ENCODE peak calls at places on chromosomes 12 and 14, in ten cellular contexts. S, N, A, I, C, E, F, V, U and H are unnamed samples.

GRCh38 chr12:65099182-65099581 is 21.9 kb downstream of the WIF1 start:
- DNase-seq in N (no peak), U (no peak), E (no peak), F (no peak), S (no peak), C (no peak), I (no peak), A (no peak), V (no peak), H (no peak)

GRCh38 chr12:128840862-128841468 is 12.3 kb upstream of the GLT1D1 start:
- DNase-seq in I (no peak), A (no peak), V (no peak), S (no peak), F (no peak), N (no peak), U (no peak), E (peak), C (no peak), H (no peak)

GRCh38 chr14:36604757-36605505 is 22.5 kb upstream of the NKX2-8 start:
- DNase-seq in U (peak), A (no peak), I (peak), V (no peak), C (peak), S (peak), N (peak), E (no peak), F (peak), H (peak)

GRCh38 chr14:22472935-22473854 is 115.8 kb downstream of the DAD1 start:
- DNase-seq in F (peak), V (no peak), N (peak), I (peak), U (peak), E (no peak), C (no peak), S (peak), A (no peak), H (peak)

GRCh38 chr14:68651652-68652432 is 141.0 kb downstream of the ZFP36L1 start:
- DNase-seq in U (no peak), C (peak), F (no peak), S (no peak), I (no peak), A (no peak), V (no peak), E (peak), N (no peak), H (no peak)

GRCh38 chr14:105173901-105174894 is 5.6 kb upstream of the JAG2 start:
- DNase-seq in I (no peak), A (no peak), C (no peak), U (no peak), F (no peak), S (no peak), E (no peak), V (no peak), N (no peak), H (peak)

GRCh38 chr12:40692617-40693502 is 621 bp downstream of the CNTN1 start:
- DNase-seq in S (peak), A (no peak), V (no peak), F (no peak), C (no peak), N (no peak), U (no peak), I (no peak), E (peak), H (no peak)

GRCh38 chr14:105532735-105533141 is 6.4 kb downstream of the TMEM121 start:
- DNase-seq in C (no peak), I (peak), S (no peak), N (no peak), V (no peak), U (no peak), F (peak), A (peak), E (no peak), H (no peak)

GRCh38 chr12:32217354-32218310 is 111.0 kb downstream of the BICD1 start:
- DNase-seq in S (no peak), N (peak), E (no peak), F (peak), I (peak), V (no peak), U (no peak), C (peak), A (no peak), H (no peak)

GRCh38 chr12:50219544-50219943 is 52.4 kb upstream of the CERS5 start:
- DNase-seq in U (no peak), S (no peak), E (no peak), F (no peak), I (no peak), A (no peak), N (no peak), C (no peak), V (no peak), H (no peak)

GRCh38 chr12:64733857-64734256 is 25.3 kb downstream of the GNS start:
- DNase-seq in N (peak), F (peak), E (no peak), V (no peak), S (no peak), A (no peak), C (no peak), U (no peak), I (no peak), H (peak)